ENCODE peak calls at places on chromosome 1, in ten cellular contexts. One of them, this sample, is unnamed.

GRCh38 chr1:156458181-156458503 is 42.4 kb downstream of the MEF2D start:
- DNase-seq in lower leg skin: no peak
- DNase-seq in breast epithelium: peak
- DNase-seq in GM12891: no peak
- DNase-seq in A549: no peak
- DNase-seq in NB4: no peak
- DNase-seq in H1: no peak
- DNase-seq in GM12892: no peak
- DNase-seq in adrenal gland: peak
- DNase-seq in esophagus squamous epithelium: no peak
- DNase-seq in this sample: peak

GRCh38 chr1:220808501-220809186 is 21.9 kb downstream of the MTARC1 start:
- DNase-seq in lower leg skin: peak
- DNase-seq in breast epithelium: no peak
- DNase-seq in GM12891: no peak
- DNase-seq in A549: no peak
- DNase-seq in NB4: no peak
- DNase-seq in H1: no peak
- DNase-seq in GM12892: no peak
- DNase-seq in adrenal gland: no peak
- DNase-seq in esophagus squamous epithelium: no peak
- DNase-seq in this sample: no peak

GRCh38 chr1:23980725-23981063 is 567 bp upstream of the SRSF10 start:
- DNase-seq in lower leg skin: peak
- DNase-seq in breast epithelium: no peak
- DNase-seq in GM12891: peak
- DNase-seq in A549: no peak
- DNase-seq in NB4: peak
- DNase-seq in H1: peak
- DNase-seq in GM12892: peak
- DNase-seq in adrenal gland: peak
- DNase-seq in esophagus squamous epithelium: no peak
- DNase-seq in this sample: peak

GRCh38 chr1:29120955-29121485 is 2.7 kb downstream of the TMEM200B start:
- DNase-seq in lower leg skin: no peak
- DNase-seq in breast epithelium: no peak
- DNase-seq in GM12891: peak
- DNase-seq in A549: peak
- DNase-seq in NB4: peak
- DNase-seq in H1: peak
- DNase-seq in GM12892: peak
- DNase-seq in adrenal gland: no peak
- DNase-seq in esophagus squamous epithelium: no peak
- DNase-seq in this sample: no peak

GRCh38 chr1:45953934-45954333 is 150.5 kb downstream of the MAST2 start:
- DNase-seq in lower leg skin: no peak
- DNase-seq in breast epithelium: no peak
- DNase-seq in GM12891: no peak
- DNase-seq in A549: no peak
- DNase-seq in NB4: no peak
- DNase-seq in H1: no peak
- DNase-seq in GM12892: no peak
- DNase-seq in adrenal gland: no peak
- DNase-seq in esophagus squamous epithelium: no peak
- DNase-seq in this sample: no peak

GRCh38 chr1:159914252-159915018 is 10.9 kb downstream of the TAGLN2 start:
- DNase-seq in lower leg skin: no peak
- DNase-seq in breast epithelium: no peak
- DNase-seq in GM12891: no peak
- DNase-seq in A549: no peak
- DNase-seq in NB4: no peak
- DNase-seq in H1: no peak
- DNase-seq in GM12892: no peak
- DNase-seq in adrenal gland: no peak
- DNase-seq in esophagus squamous epithelium: no peak
- DNase-seq in this sample: no peak

GRCh38 chr1:231719485-231720183 is 93.0 kb downstream of the DISC1 start:
- DNase-seq in lower leg skin: no peak
- DNase-seq in breast epithelium: no peak
- DNase-seq in GM12891: no peak
- DNase-seq in A549: no peak
- DNase-seq in NB4: no peak
- DNase-seq in H1: no peak
- DNase-seq in GM12892: no peak
- DNase-seq in adrenal gland: no peak
- DNase-seq in esophagus squamous epithelium: no peak
- DNase-seq in this sample: no peak

GRCh38 chr1:157562515-157562914 is 10.2 kb upstream of the FCRL5 start:
- DNase-seq in lower leg skin: no peak
- DNase-seq in breast epithelium: no peak
- DNase-seq in GM12891: no peak
- DNase-seq in A549: no peak
- DNase-seq in NB4: no peak
- DNase-seq in H1: no peak
- DNase-seq in GM12892: no peak
- DNase-seq in adrenal gland: no peak
- DNase-seq in esophagus squamous epithelium: no peak
- DNase-seq in this sample: no peak

GRCh38 chr1:113860891-113861290 is 10.6 kb downstream of the PTPN22 start:
- DNase-seq in lower leg skin: no peak
- DNase-seq in breast epithelium: no peak
- DNase-seq in GM12891: no peak
- DNase-seq in A549: no peak
- DNase-seq in NB4: no peak
- DNase-seq in H1: no peak
- DNase-seq in GM12892: no peak
- DNase-seq in adrenal gland: no peak
- DNase-seq in esophagus squamous epithelium: no peak
- DNase-seq in this sample: no peak

GRCh38 chr1:6587261-6588005 is 7.6 kb downstream of the ZBTB48 start:
- DNase-seq in lower leg skin: no peak
- DNase-seq in breast epithelium: no peak
- DNase-seq in GM12891: no peak
- DNase-seq in A549: no peak
- DNase-seq in NB4: no peak
- DNase-seq in H1: no peak
- DNase-seq in GM12892: no peak
- DNase-seq in adrenal gland: peak
- DNase-seq in esophagus squamous epithelium: no peak
- DNase-seq in this sample: no peak
- TF ChIP-seq POLR2A in lower leg skin: no peak
- TF ChIP-seq POLR2A in breast epithelium: no peak
- TF ChIP-seq POLR2A in GM12891: no peak
- TF ChIP-seq POLR2A in A549: no peak
- TF ChIP-seq POLR2A in NB4: no peak
- TF ChIP-seq POLR2A in H1: no peak
- TF ChIP-seq POLR2A in GM12892: no peak
- TF ChIP-seq POLR2A in adrenal gland: no peak
- TF ChIP-seq POLR2A in esophagus squamous epithelium: no peak
- TF ChIP-seq POLR2A in this sample: peak

GRCh38 chr1:32330558-32331127 is 5.4 kb downstream of the MARCKSL1 start:
- DNase-seq in lower leg skin: no peak
- DNase-seq in breast epithelium: no peak
- DNase-seq in GM12891: no peak
- DNase-seq in A549: no peak
- DNase-seq in NB4: no peak
- DNase-seq in H1: no peak
- DNase-seq in GM12892: no peak
- DNase-seq in adrenal gland: no peak
- DNase-seq in esophagus squamous epithelium: no peak
- DNase-seq in this sample: no peak
- TF ChIP-seq POLR2A in lower leg skin: no peak
- TF ChIP-seq POLR2A in breast epithelium: no peak
- TF ChIP-seq POLR2A in GM12891: no peak
- TF ChIP-seq POLR2A in A549: no peak
- TF ChIP-seq POLR2A in NB4: no peak
- TF ChIP-seq POLR2A in H1: no peak
- TF ChIP-seq POLR2A in GM12892: peak
- TF ChIP-seq POLR2A in adrenal gland: no peak
- TF ChIP-seq POLR2A in esophagus squamous epithelium: no peak
- TF ChIP-seq POLR2A in this sample: no peak

GRCh38 chr1:203858055-203858454 is 3.3 kb upstream of the SNRPE start:
- DNase-seq in lower leg skin: no peak
- DNase-seq in breast epithelium: no peak
- DNase-seq in GM12891: no peak
- DNase-seq in A549: no peak
- DNase-seq in NB4: no peak
- DNase-seq in H1: no peak
- DNase-seq in GM12892: no peak
- DNase-seq in adrenal gland: no peak
- DNase-seq in esophagus squamous epithelium: no peak
- DNase-seq in this sample: no peak

GRCh38 chr1:203860396-203860951 is 925 bp upstream of the SNRPE start:
- DNase-seq in lower leg skin: no peak
- DNase-seq in breast epithelium: no peak
- DNase-seq in GM12891: no peak
- DNase-seq in A549: no peak
- DNase-seq in NB4: no peak
- DNase-seq in H1: peak
- DNase-seq in GM12892: no peak
- DNase-seq in adrenal gland: peak
- DNase-seq in esophagus squamous epithelium: no peak
- DNase-seq in this sample: no peak

GRCh38 chr1:203858975-203859374 is 2.4 kb upstream of the SNRPE start:
- DNase-seq in lower leg skin: no peak
- DNase-seq in breast epithelium: no peak
- DNase-seq in GM12891: no peak
- DNase-seq in A549: no peak
- DNase-seq in NB4: no peak
- DNase-seq in H1: no peak
- DNase-seq in GM12892: no peak
- DNase-seq in adrenal gland: no peak
- DNase-seq in esophagus squamous epithelium: no peak
- DNase-seq in this sample: no peak

GRCh38 chr1:203861379-203862184 is at the start of gene SNRPE:
- DNase-seq in lower leg skin: peak
- DNase-seq in breast epithelium: peak
- DNase-seq in GM12891: peak
- DNase-seq in A549: peak
- DNase-seq in NB4: peak
- DNase-seq in H1: peak
- DNase-seq in GM12892: peak
- DNase-seq in adrenal gland: peak
- DNase-seq in esophagus squamous epithelium: peak
- DNase-seq in this sample: peak
- TF ChIP-seq POLR2A in lower leg skin: no peak
- TF ChIP-seq POLR2A in breast epithelium: peak
- TF ChIP-seq POLR2A in GM12891: peak
- TF ChIP-seq POLR2A in A549: peak
- TF ChIP-seq POLR2A in NB4: peak
- TF ChIP-seq POLR2A in H1: peak
- TF ChIP-seq POLR2A in GM12892: peak
- TF ChIP-seq POLR2A in adrenal gland: no peak
- TF ChIP-seq POLR2A in esophagus squamous epithelium: peak
- TF ChIP-seq POLR2A in this sample: peak

GRCh38 chr1:110433803-110434202 is 17.1 kb upstream of the PROK1 start:
- DNase-seq in lower leg skin: no peak
- DNase-seq in breast epithelium: no peak
- DNase-seq in GM12891: no peak
- DNase-seq in A549: peak
- DNase-seq in NB4: peak
- DNase-seq in H1: peak
- DNase-seq in GM12892: no peak
- DNase-seq in adrenal gland: peak
- DNase-seq in esophagus squamous epithelium: no peak
- DNase-seq in this sample: peak
- TF ChIP-seq POLR2A in lower leg skin: no peak
- TF ChIP-seq POLR2A in breast epithelium: no peak
- TF ChIP-seq POLR2A in GM12891: no peak
- TF ChIP-seq POLR2A in A549: no peak
- TF ChIP-seq POLR2A in NB4: no peak
- TF ChIP-seq POLR2A in H1: no peak
- TF ChIP-seq POLR2A in GM12892: no peak
- TF ChIP-seq POLR2A in adrenal gland: no peak
- TF ChIP-seq POLR2A in esophagus squamous epithelium: no peak
- TF ChIP-seq POLR2A in this sample: no peak

GRCh38 chr1:40922969-40923368 is 56.5 kb upstream of the CTPS1 start:
- DNase-seq in lower leg skin: peak
- DNase-seq in breast epithelium: peak
- DNase-seq in GM12891: no peak
- DNase-seq in A549: no peak
- DNase-seq in NB4: no peak
- DNase-seq in H1: no peak
- DNase-seq in GM12892: no peak
- DNase-seq in adrenal gland: no peak
- DNase-seq in esophagus squamous epithelium: no peak
- DNase-seq in this sample: no peak

GRCh38 chr1:40917995-40918711 is 56.0 kb upstream of the CITED4 start:
- DNase-seq in lower leg skin: no peak
- DNase-seq in breast epithelium: no peak
- DNase-seq in GM12891: no peak
- DNase-seq in A549: no peak
- DNase-seq in NB4: no peak
- DNase-seq in H1: no peak
- DNase-seq in GM12892: no peak
- DNase-seq in adrenal gland: no peak
- DNase-seq in esophagus squamous epithelium: no peak
- DNase-seq in this sample: no peak

GRCh38 chr1:40921522-40921921 is 58.0 kb upstream of the CTPS1 start:
- DNase-seq in lower leg skin: no peak
- DNase-seq in breast epithelium: no peak
- DNase-seq in GM12891: no peak
- DNase-seq in A549: no peak
- DNase-seq in NB4: no peak
- DNase-seq in H1: no peak
- DNase-seq in GM12892: no peak
- DNase-seq in adrenal gland: no peak
- DNase-seq in esophagus squamous epithelium: no peak
- DNase-seq in this sample: no peak

GRCh38 chr1:40921981-40922677 is 57.4 kb upstream of the CTPS1 start:
- DNase-seq in lower leg skin: no peak
- DNase-seq in breast epithelium: no peak
- DNase-seq in GM12891: no peak
- DNase-seq in A549: no peak
- DNase-seq in NB4: no peak
- DNase-seq in H1: no peak
- DNase-seq in GM12892: no peak
- DNase-seq in adrenal gland: no peak
- DNase-seq in esophagus squamous epithelium: no peak
- DNase-seq in this sample: no peak

GRCh38 chr1:40919475-40920011 is 57.4 kb upstream of the CITED4 start:
- DNase-seq in lower leg skin: no peak
- DNase-seq in breast epithelium: peak
- DNase-seq in GM12891: no peak
- DNase-seq in A549: no peak
- DNase-seq in NB4: no peak
- DNase-seq in H1: no peak
- DNase-seq in GM12892: no peak
- DNase-seq in adrenal gland: no peak
- DNase-seq in esophagus squamous epithelium: no peak
- DNase-seq in this sample: no peak
- TF ChIP-seq POLR2A in lower leg skin: no peak
- TF ChIP-seq POLR2A in breast epithelium: no peak
- TF ChIP-seq POLR2A in GM12891: no peak
- TF ChIP-seq POLR2A in A549: no peak
- TF ChIP-seq POLR2A in NB4: no peak
- TF ChIP-seq POLR2A in H1: no peak
- TF ChIP-seq POLR2A in GM12892: no peak
- TF ChIP-seq POLR2A in adrenal gland: no peak
- TF ChIP-seq POLR2A in esophagus squamous epithelium: no peak
- TF ChIP-seq POLR2A in this sample: no peak